ENCODE peak calls at places on chromosomes 12 and 14, in four cellular contexts. R is lung microvascular endothelial cell, F is foreskin fibroblast, X is aorta. O is an unnamed sample.

GRCh38 chr12:790253-790563 is 37.8 kb downstream of the WNK1 start:
- DNase-seq in F (no peak), R (no peak), X (no peak), O (no peak)

GRCh38 chr12:78359530-78359929 is 505.0 kb upstream of the SYT1 start:
- DNase-seq in F (peak; percentile 83), X (no peak), R (no peak), O (no peak)

GRCh38 chr12:27960822-27961221 is 11.7 kb downstream of the PTHLH start:
- DNase-seq in F (no peak), X (no peak), R (peak; percentile 83), O (no peak)

GRCh38 chr12:121788176-121788818 is 5.2 kb downstream of the RHOF start:
- DNase-seq in X (no peak), F (no peak), R (no peak), O (no peak)

GRCh38 chr14:58166005-58166983 is 14.3 kb upstream of the ARMH4 start:
- DNase-seq in R (peak; percentile 67), F (peak; percentile 82), X (peak; percentile 96), O (peak; percentile 95)

GRCh38 chr14:99775351-99775750 is 17.9 kb upstream of the EML1 start:
- DNase-seq in F (no peak), X (no peak), R (no peak), O (no peak)

GRCh38 chr12:98973395-98973794 is 328.3 kb downstream of the APAF1 start:
- DNase-seq in F (peak; percentile 4), R (no peak), X (no peak), O (no peak)

GRCh38 chr12:97535582-97535981 is 73.0 kb downstream of the RMST start:
- DNase-seq in X (no peak), F (no peak), R (no peak), O (no peak)

GRCh38 chr12:13084898-13085640 is 18.4 kb downstream of the GSG1 start:
- DNase-seq in X (no peak), R (no peak), F (no peak), O (no peak)

GRCh38 chr12:91774471-91774921 is 371.1 kb downstream of the BTG1 start:
- DNase-seq in R (peak; percentile 68), X (no peak), F (peak; percentile 66), O (peak; percentile 3)

GRCh38 chr12:75208851-75209781 is 523 bp downstream of the KCNC2 start:
- DNase-seq in F (peak; percentile 57), R (peak; percentile 12), X (peak; percentile 66), O (peak; percentile 39)

GRCh38 chr12:39287409-39287808 is 155.5 kb downstream of the KIF21A start:
- DNase-seq in R (no peak), F (no peak), X (no peak), O (no peak)

GRCh38 chr14:25121342-25122129 is 71.6 kb upstream of the STXBP6 start:
- DNase-seq in F (peak; percentile 98), X (no peak), R (no peak), O (peak; percentile 35)

GRCh38 chr12:102376251-102376747 is 104.1 kb downstream of the IGF1 start:
- DNase-seq in R (peak; percentile 10), F (peak; percentile 8), X (no peak), O (no peak)

GRCh38 chr12:6295187-6295811 is 15.2 kb upstream of the PLEKHG6 start:
- DNase-seq in F (peak; percentile 78), R (peak; percentile 91), X (peak; percentile 63), O (peak; percentile 88)

GRCh38 chr12:117036547-117036946 is 62.7 kb downstream of the TESC start:
- DNase-seq in R (no peak), X (peak; percentile 63), F (no peak), O (no peak)

GRCh38 chr12:118853634-118854033 is 127.7 kb upstream of the SRRM4 start:
- DNase-seq in X (no peak), R (no peak), F (no peak), O (no peak)

GRCh38 chr12:111741235-111741812 is 25.4 kb upstream of the ALDH2 start:
- DNase-seq in R (peak; percentile 96), X (no peak), F (no peak), O (no peak)

GRCh38 chr14:93054006-93054405 is 61.7 kb downstream of the ITPK1 start:
- DNase-seq in X (no peak), R (no peak), F (no peak), O (no peak)

GRCh38 chr12:1204581-1205121 is 213.6 kb downstream of the ERC1 start:
- DNase-seq in X (no peak), R (peak; percentile 64), F (no peak), O (no peak)

GRCh38 chr12:94673951-94674570 is 23.7 kb upstream of the TMCC3 start:
- DNase-seq in F (no peak), R (peak; percentile 48), X (no peak), O (no peak)

GRCh38 chr12:32566663-32567634 is 112.2 kb upstream of the DNM1L start:
- DNase-seq in R (peak; percentile 4), F (peak; percentile 34), X (no peak), O (no peak)

GRCh38 chr14:53011053-53011462 is 60.2 kb upstream of the FERMT2 start:
- DNase-seq in X (peak; percentile 86), F (peak; percentile 98), R (no peak), O (peak; percentile 95)

GRCh38 chr12:65821336-65821735 is 2.9 kb upstream of the HMGA2 start:
- DNase-seq in X (no peak), F (peak; percentile 35), R (no peak), O (no peak)

GRCh38 chr12:13203028-13203922 is 6.7 kb downstream of the EMP1 start:
- DNase-seq in X (peak; percentile 84), R (peak; percentile 64), F (peak; percentile 65), O (no peak)

GRCh38 chr12:51183816-51184215 is 10.9 kb upstream of the TFCP2 start:
- DNase-seq in X (no peak), F (peak; percentile 59), R (peak; percentile 33), O (no peak)

GRCh38 chr12:71060426-71060825 is 97.4 kb downstream of the TSPAN8 start:
- DNase-seq in F (no peak), X (no peak), R (no peak), O (no peak)

O was measured in HTR-8/SVneo.